ENCODE peak calls at places on chromosomes 6 and 20, in four cellular contexts. A is AG08396, K is cardiac fibroblast, C is NCI-H1092. W is an unnamed sample.

GRCh38 chr6:149107973-149108372 is 209.5 kb upstream of the TAB2 start:
- DNase-seq in A (no peak), K (no peak), C (no peak), W (no peak)

GRCh38 chr20:22915512-22915911 is 119.6 kb upstream of the SSTR4 start:
- DNase-seq in A (no peak), K (no peak), C (no peak), W (no peak)

GRCh38 chr6:21022343-21023107 is 488.3 kb downstream of the CDKAL1 start:
- DNase-seq in A (peak; percentile 4), K (peak; percentile 89), C (no peak), W (no peak)

GRCh38 chr6:107418118-107418517 is 41.2 kb downstream of the PDSS2 start:
- DNase-seq in A (peak; percentile 21), K (peak; percentile 30), C (no peak), W (peak; percentile 70)

GRCh38 chr6:150072201-150072600 is 3.3 kb upstream of the ULBP3 start:
- DNase-seq in A (peak; percentile 54), K (peak; percentile 10), C (no peak), W (peak; percentile 76)

GRCh38 chr20:48904566-48905321 is 16.8 kb upstream of the ARFGEF2 start:
- DNase-seq in A (peak; percentile 69), K (peak; percentile 81), C (peak; percentile 24), W (peak; percentile 78)

GRCh38 chr6:84867521-84867920 is 103.1 kb upstream of the TBX18 start:
- DNase-seq in A (no peak), K (peak; percentile 81), C (no peak), W (no peak)

GRCh38 chr20:37007898-37008649 is 56.6 kb upstream of the SAMHD1 start:
- DNase-seq in A (peak; percentile 52), K (peak; percentile 61), C (no peak), W (peak; percentile 74)

GRCh38 chr6:147390909-147391536 is 117.5 kb upstream of the SAMD5 start:
- DNase-seq in A (no peak), K (peak; percentile 40), C (no peak), W (peak; percentile 45)

GRCh38 chr20:8082999-8083398 is 49.1 kb upstream of the PLCB1 start:
- DNase-seq in A (peak; percentile 7), K (peak; percentile 91), C (peak; percentile 63), W (peak; percentile 39)

GRCh38 chr20:37566590-37567330 is 39.1 kb upstream of the BLCAP start:
- DNase-seq in A (no peak), K (no peak), C (no peak), W (no peak)

GRCh38 chr6:77466055-77467028 is 3.1 kb upstream of the HTR1B start:
- DNase-seq in A (peak; percentile 81), K (peak; percentile 80), C (no peak), W (peak; percentile 15)

GRCh38 chr20:12570371-12570770 is 438.4 kb upstream of the SPTLC3 start:
- DNase-seq in A (no peak), K (no peak), C (peak; percentile 42), W (peak; percentile 64)

GRCh38 chr20:63134201-63134612 is 81.7 kb downstream of the YTHDF1 start:
- DNase-seq in A (no peak), K (no peak), C (no peak), W (no peak)

GRCh38 chr20:50221501-50222323 is 31.1 kb downstream of the CEBPB start:
- DNase-seq in A (no peak), K (peak; percentile 72), C (no peak), W (peak; percentile 95)

GRCh38 chr20:33132858-33133615 is 34.9 kb upstream of the BPIFA2 start:
- DNase-seq in A (no peak), K (peak; percentile 5), C (no peak), W (peak; percentile 35)

GRCh38 chr6:132651062-132651461 is 7.9 kb downstream of the TAAR1 start:
- DNase-seq in A (no peak), K (no peak), C (no peak), W (no peak)

GRCh38 chr20:63405102-63405730 is 44.1 kb upstream of the CHRNA4 start:
- DNase-seq in A (no peak), K (no peak), C (no peak), W (no peak)

GRCh38 chr6:46217671-46218131 is 46.9 kb upstream of the ENPP5 start:
- DNase-seq in A (no peak), K (peak; percentile 71), C (no peak), W (peak; percentile 20)

GRCh38 chr20:36919715-36920333 is 31.7 kb downstream of the SAMHD1 start:
- DNase-seq in A (peak; percentile 59), K (peak; percentile 77), C (peak; percentile 23), W (peak; percentile 69)